ENCODE peak calls at places on chromosomes 1 and 21, in four cellular contexts. C, A, Y and L are unnamed samples. For H3K27me3, the result is how much of the 10 kb centered on the place peaks cover.

GRCh38 chr1:17605582-17606344 is 66.3 kb downstream of the ARHGEF10L start:
- DNase-seq in C (no peak), A (no peak), Y (no peak), L (no peak)

GRCh38 chr1:101152633-101153032 is 84.2 kb upstream of the S1PR1 start:
- DNase-seq in C (no peak), A (no peak), Y (no peak), L (no peak)

GRCh38 chr1:59108481-59109317 is 188.2 kb upstream of the FGGY start:
- DNase-seq in C (no peak), A (no peak), Y (no peak), L (no peak)

GRCh38 chr21:45386728-45387371 is 18.1 kb upstream of the COL18A1 start:
- DNase-seq in C (peak), A (no peak), Y (peak), L (peak)

GRCh38 chr1:24793762-24794161 is 48.5 kb downstream of the CLIC4 start:
- DNase-seq in C (no peak), A (no peak), Y (no peak), L (peak)

GRCh38 chr1:5728956-5729355 is 263.3 kb downstream of the NPHP4 start:
- DNase-seq in C (no peak), A (no peak), Y (no peak), L (no peak)

GRCh38 chr1:109765896-109766615 is 2.3 kb upstream of the EPS8L3 start:
- DNase-seq in C (peak), A (no peak), Y (no peak), L (no peak)

GRCh38 chr1:50450861-50451653 is 27.8 kb upstream of the DMRTA2 start:
- DNase-seq in C (no peak), A (no peak), Y (no peak), L (no peak)

GRCh38 chr1:233487415-233487814 is 126.5 kb upstream of the KCNK1 start:
- DNase-seq in C (no peak), A (no peak), Y (no peak), L (no peak)

GRCh38 chr1:113247805-113248204 is 142.5 kb upstream of the MAGI3 start:
- DNase-seq in C (no peak), A (no peak), Y (no peak), L (no peak)

GRCh38 chr1:26991310-26992116 is 2.0 kb upstream of the TRNP1 start:
- DNase-seq in C (no peak), A (no peak), Y (no peak), L (peak)

GRCh38 chr1:57102957-57103356 is 137.1 kb upstream of the C8B start:
- DNase-seq in C (no peak), A (no peak), Y (no peak), L (no peak)

GRCh38 chr1:54298284-54299033 is 98.5 kb downstream of the MRPL37 start:
- DNase-seq in C (no peak), A (no peak), Y (no peak), L (peak)

GRCh38 chr1:41783189-41783639 is 135.5 kb downstream of the HIVEP3 start:
- DNase-seq in C (no peak), A (no peak), Y (no peak), L (peak)

GRCh38 chr1:9201421-9202239 is 32.9 kb upstream of the H6PD start:
- DNase-seq in C (no peak), A (no peak), Y (peak), L (peak)

GRCh38 chr1:161792740-161793139 is 26.6 kb downstream of the ATF6 start:
- DNase-seq in C (no peak), A (no peak), Y (no peak), L (peak)

GRCh38 chr1:160069460-160070231 is at the start of gene KCNJ10:
- DNase-seq in C (no peak), A (no peak), Y (no peak), L (no peak)

GRCh38 chr1:203789966-203790365 is 5.5 kb upstream of the ZBED6 start:
- DNase-seq in C (no peak), A (no peak), Y (no peak), L (no peak)

GRCh38 chr21:30234643-30235042 is 18.7 kb upstream of the CLDN8 start:
- DNase-seq in C (no peak), A (no peak), Y (no peak), L (peak)

GRCh38 chr1:222815367-222815765 is 527 bp downstream of the DISP1 start:
- DNase-seq in C (peak), A (peak), Y (no peak), L (no peak)

GRCh38 chr1:165403835-165404482 is 41.0 kb downstream of the RXRG start:
- DNase-seq in C (no peak), A (no peak), Y (no peak), L (no peak)
- H3K27me3 ChIP-seq in C (under half), A (under half), Y (under half), L (under half)

GRCh38 chr1:44524655-44525530 is 119.8 kb downstream of the RNF220 start:
- DNase-seq in C (no peak), A (no peak), Y (no peak), L (no peak)

GRCh38 chr1:44524180-44524579 is 119.1 kb downstream of the RNF220 start:
- DNase-seq in C (no peak), A (no peak), Y (no peak), L (no peak)

GRCh38 chr1:44521378-44522080 is 116.5 kb downstream of the RNF220 start:
- DNase-seq in C (no peak), A (no peak), Y (no peak), L (no peak)

GRCh38 chr1:44526295-44527073 is 121.4 kb downstream of the RNF220 start:
- DNase-seq in C (no peak), A (no peak), Y (no peak), L (no peak)

DNA sequence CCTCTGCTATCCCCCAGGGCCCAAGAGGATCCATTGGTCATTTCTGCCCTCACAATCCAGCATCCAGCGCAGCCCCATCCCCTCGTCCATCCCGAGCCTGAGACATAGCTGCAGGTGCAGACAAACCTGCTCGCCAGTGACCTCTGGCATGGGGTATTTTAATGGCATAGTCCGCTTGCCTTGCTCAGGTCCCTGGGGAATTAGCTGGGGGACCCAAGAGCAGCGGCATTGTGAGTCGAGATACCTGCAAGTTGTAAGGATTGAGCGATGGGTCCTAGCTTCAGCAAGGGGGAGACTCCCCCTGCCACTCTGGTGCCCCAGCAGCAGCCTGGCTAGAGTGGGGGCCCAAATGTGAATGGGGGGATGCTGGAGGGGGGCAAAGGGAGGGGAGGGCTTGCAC is 118.7 kb downstream of the RNF220 start:
- DNase-seq in C (no peak), A (no peak), Y (no peak), L (no peak)
- H3K27me3 ChIP-seq in C (under half), A (under half), Y (under half), L (under half)

DNA sequence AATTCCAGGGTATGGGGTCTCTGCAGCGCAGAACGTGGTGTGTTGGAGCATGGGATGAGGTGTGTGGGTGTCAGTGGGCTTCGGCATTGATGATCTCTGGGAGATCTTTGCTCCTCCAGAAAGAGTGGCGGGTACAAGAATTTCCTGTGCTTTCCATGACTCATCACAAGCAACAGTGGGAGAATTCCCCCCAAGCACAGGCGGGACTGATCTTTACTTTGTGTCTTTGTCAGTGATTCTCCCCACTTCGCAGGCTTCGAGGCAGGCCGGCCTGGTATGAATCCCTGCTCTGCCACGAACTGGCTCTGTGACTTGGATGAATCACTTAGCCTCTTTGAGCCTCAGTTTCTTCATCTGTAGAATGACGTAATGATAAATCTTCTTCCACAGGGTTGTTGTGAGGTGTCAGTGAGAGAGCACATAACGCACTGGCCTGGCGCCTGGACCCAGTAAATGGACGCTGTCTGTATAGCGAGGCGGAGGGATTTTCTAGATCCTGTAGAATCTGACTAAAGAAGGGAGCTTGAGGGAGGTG is 2.0 kb downstream of the OPRD1 start:
- DNase-seq in C (no peak), A (no peak), Y (no peak), L (no peak)
- H3K27me3 ChIP-seq in C (half or more), A (half or more), Y (under half), L (under half)

GRCh38 chr1:166971252-166971651 is 4.1 kb downstream of the ILDR2 start:
- DNase-seq in C (no peak), A (no peak), Y (no peak), L (no peak)
- H3K27me3 ChIP-seq in C (half or more), A (under half), Y (under half), L (under half)

DNA sequence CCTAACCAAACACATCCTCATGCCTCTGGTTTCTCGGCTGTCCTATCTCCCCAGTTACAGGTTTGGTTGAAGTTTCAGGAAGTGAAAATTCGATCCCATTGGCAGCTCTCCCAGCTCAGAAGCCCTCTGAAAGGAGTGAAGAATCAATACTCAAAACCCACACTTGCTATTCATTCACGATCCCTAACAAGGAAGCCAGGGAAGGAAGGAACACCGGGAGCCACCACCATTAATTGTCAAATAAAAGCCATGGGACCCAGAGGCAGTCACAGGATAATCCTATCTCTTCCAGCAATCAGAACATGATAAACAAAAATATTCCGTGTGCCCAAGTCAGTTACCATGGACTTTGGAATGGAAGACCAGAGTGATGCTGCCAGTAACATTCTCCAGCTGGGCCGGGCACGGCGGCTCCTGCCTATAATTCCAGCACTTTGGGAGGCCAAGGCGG is 7.0 kb downstream of the TMPRSS2 start:
- DNase-seq in C (no peak), A (no peak), Y (no peak), L (no peak)
- H3K27me3 ChIP-seq in C (half or more), A (under half), Y (under half), L (under half)

DNA sequence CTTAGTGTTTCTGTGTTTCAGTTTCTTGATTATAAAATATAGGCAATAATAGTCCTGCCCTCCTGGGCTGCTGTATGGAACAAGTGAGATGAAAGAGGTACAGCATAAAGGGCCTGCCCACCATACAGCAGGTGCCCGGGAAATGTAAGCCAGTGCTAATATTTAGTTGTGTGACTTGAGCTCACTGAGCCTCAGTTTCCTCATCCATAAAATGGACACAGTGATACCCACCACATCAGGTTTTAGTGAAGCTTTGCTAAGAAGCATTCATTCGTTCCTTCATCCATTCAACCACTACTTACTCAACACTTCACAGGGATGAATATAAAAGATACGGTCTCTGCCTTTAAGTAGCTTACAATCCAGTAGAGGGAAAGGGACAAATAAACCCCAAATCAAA is 19.9 kb downstream of the CNTN2 start:
- DNase-seq in C (no peak), A (no peak), Y (no peak), L (no peak)
- H3K27me3 ChIP-seq in C (under half), A (under half), Y (under half), L (under half)